ENCODE peak calls at places on chromosomes 1 and 21, in nine cellular contexts. W is lower lobe of right lung, X is ELF-1, B is endothelial cell, A is KBM-7, D is Caco-2, J is fibroblast of gingiva, G is H54, E is ascending aorta. N is an unnamed sample.

GRCh38 chr1:162541619-162542141 is 19.8 kb upstream of the UAP1 start:
- DNase-seq in W (no peak), X (no peak), B (no peak), A (no peak), D (no peak), J (peak; percentile 90), G (peak; percentile 48), E (no peak), N (no peak)

GRCh38 chr1:206742702-206743383 is 27.7 kb upstream of the IL19 start:
- DNase-seq in W (no peak), X (no peak), B (no peak), A (no peak), D (no peak), J (no peak), G (no peak), E (no peak), N (no peak)

GRCh38 chr1:29124366-29125236 is 898 bp upstream of the TMEM200B start:
- DNase-seq in W (peak; percentile 72), X (peak; percentile 92), B (peak; percentile 77), A (peak; percentile 52), D (peak; percentile 86), J (peak; percentile 92), G (peak; percentile 74), E (peak; percentile 16), N (peak; percentile 62)

GRCh38 chr1:26832249-26832960 is 5.9 kb downstream of the ZDHHC18 start:
- DNase-seq in W (no peak), X (no peak), B (no peak), A (no peak), D (no peak), J (no peak), G (no peak), E (no peak), N (no peak)

GRCh38 chr1:53734650-53735211 is 4.2 kb downstream of the GLIS1 start:
- DNase-seq in W (no peak), X (no peak), B (no peak), A (no peak), D (no peak), J (peak; percentile 80), G (no peak), E (no peak), N (no peak)

GRCh38 chr1:168110896-168111545 is 25.7 kb downstream of the GPR161 start:
- DNase-seq in W (no peak), X (peak; percentile 88), B (no peak), A (no peak), D (no peak), J (no peak), G (no peak), E (no peak), N (no peak)

GRCh38 chr1:209403921-209404320 is 179.6 kb upstream of the CAMK1G start:
- DNase-seq in W (no peak), X (no peak), B (no peak), A (no peak), D (no peak), J (no peak), G (no peak), E (no peak), N (no peak)

GRCh38 chr1:15941899-15942660 is 33.8 kb downstream of the ZBTB17 start:
- DNase-seq in W (no peak), X (no peak), B (no peak), A (no peak), D (no peak), J (no peak), G (no peak), E (no peak), N (no peak)

GRCh38 chr1:225840223-225840610 is 30.3 kb downstream of the EPHX1 start:
- DNase-seq in W (no peak), X (no peak), B (no peak), A (no peak), D (no peak), J (no peak), G (no peak), E (no peak), N (no peak)

GRCh38 chr1:220901906-220902305 is 22.7 kb downstream of the HLX start:
- DNase-seq in W (no peak), X (no peak), B (no peak), A (no peak), D (no peak), J (no peak), G (no peak), E (no peak), N (no peak)

GRCh38 chr1:174118726-174119125 is 40.6 kb upstream of the RABGAP1L start:
- DNase-seq in W (no peak), X (no peak), B (no peak), A (no peak), D (no peak), J (no peak), G (no peak), E (no peak), N (no peak)

GRCh38 chr1:161176468-161177111 is 717 bp downstream of the B4GALT3 start:
- DNase-seq in W (no peak), X (no peak), B (no peak), A (no peak), D (no peak), J (no peak), G (no peak), E (no peak), N (no peak)

GRCh38 chr1:35931424-35932157 is 686 bp downstream of the AGO3 start:
- DNase-seq in W (peak; percentile 62), X (no peak), B (no peak), A (peak; percentile 39), D (no peak), J (no peak), G (no peak), E (no peak), N (no peak)

GRCh38 chr1:156931553-156931952 is 11.1 kb downstream of the LRRC71 start:
- DNase-seq in W (no peak), X (no peak), B (no peak), A (no peak), D (no peak), J (no peak), G (no peak), E (no peak), N (no peak)

GRCh38 chr21:28298251-28298672 is 694.4 kb downstream of the LTN1 start:
- DNase-seq in W (no peak), X (no peak), B (no peak), A (no peak), D (no peak), J (peak; percentile 64), G (no peak), E (no peak), N (no peak)

GRCh38 chr1:17596651-17597509 is 57.4 kb downstream of the ARHGEF10L start:
- DNase-seq in W (no peak), X (peak; percentile 68), B (no peak), A (no peak), D (peak; percentile 72), J (no peak), G (no peak), E (no peak), N (no peak)

GRCh38 chr21:36697473-36698159 is 1.3 kb upstream of the SIM2 start:
- DNase-seq in W (no peak), X (peak; percentile 67), B (peak; percentile 50), A (no peak), D (no peak), J (no peak), G (no peak), E (no peak), N (no peak)

GRCh38 chr1:54471588-54471987 is 65.4 kb upstream of the SSBP3 start:
- DNase-seq in W (no peak), X (peak; percentile 91), B (no peak), A (no peak), D (peak; percentile 62), J (no peak), G (no peak), E (no peak), N (no peak)

GRCh38 chr1:66623812-66624211 is 89.9 kb downstream of the SGIP1 start:
- DNase-seq in W (no peak), X (no peak), B (no peak), A (no peak), D (no peak), J (no peak), G (no peak), E (no peak), N (no peak)